ENCODE peak calls at places on chromosomes 12 and 14, in five cellular contexts. One of them, this sample, is unnamed.

GRCh38 chr12:121534495-121535148 is 46.2 kb downstream of the KDM2B start:
- DNase-seq in neuronal stem cell: no peak
- DNase-seq in IMR-90: no peak
- DNase-seq in mesenchymal stem cell: no peak
- DNase-seq in mesendoderm: no peak
- DNase-seq in this sample: peak

GRCh38 chr14:50229646-50230045 is 1.7 kb downstream of the SOS2 start:
- DNase-seq in neuronal stem cell: no peak
- DNase-seq in IMR-90: no peak
- DNase-seq in mesenchymal stem cell: no peak
- DNase-seq in mesendoderm: no peak
- DNase-seq in this sample: no peak

GRCh38 chr12:111154180-111154579 is 214.7 kb downstream of the PHETA1 start:
- DNase-seq in neuronal stem cell: no peak
- DNase-seq in IMR-90: no peak
- DNase-seq in mesenchymal stem cell: no peak
- DNase-seq in mesendoderm: peak
- DNase-seq in this sample: peak

GRCh38 chr12:48203192-48203591 is at the start of gene OR10AD1:
- DNase-seq in neuronal stem cell: no peak
- DNase-seq in IMR-90: no peak
- DNase-seq in mesenchymal stem cell: no peak
- DNase-seq in mesendoderm: no peak
- DNase-seq in this sample: no peak

GRCh38 chr14:72892103-72892878 is 1.6 kb downstream of the DPF3 start:
- DNase-seq in neuronal stem cell: no peak
- DNase-seq in IMR-90: peak
- DNase-seq in mesenchymal stem cell: peak
- DNase-seq in mesendoderm: peak
- DNase-seq in this sample: peak

GRCh38 chr14:71538949-71539659 is 393.1 kb upstream of the RGS6 start:
- DNase-seq in neuronal stem cell: no peak
- DNase-seq in IMR-90: peak
- DNase-seq in mesenchymal stem cell: no peak
- DNase-seq in mesendoderm: no peak
- DNase-seq in this sample: no peak

GRCh38 chr14:98177551-98177950 is 1094.4 kb downstream of the BCL11B start:
- DNase-seq in neuronal stem cell: no peak
- DNase-seq in IMR-90: no peak
- DNase-seq in mesenchymal stem cell: no peak
- DNase-seq in mesendoderm: no peak
- DNase-seq in this sample: no peak

GRCh38 chr14:93045965-93046695 is 69.6 kb downstream of the ITPK1 start:
- DNase-seq in neuronal stem cell: no peak
- DNase-seq in IMR-90: peak
- DNase-seq in mesenchymal stem cell: peak
- DNase-seq in mesendoderm: no peak
- DNase-seq in this sample: no peak

GRCh38 chr14:34593740-34594375 is 36.1 kb downstream of the SNX6 start:
- DNase-seq in neuronal stem cell: no peak
- DNase-seq in IMR-90: peak
- DNase-seq in mesenchymal stem cell: no peak
- DNase-seq in mesendoderm: no peak
- DNase-seq in this sample: no peak

GRCh38 chr14:102544034-102544744 is 34.6 kb upstream of the ANKRD9 start:
- DNase-seq in neuronal stem cell: no peak
- DNase-seq in IMR-90: no peak
- DNase-seq in mesenchymal stem cell: no peak
- DNase-seq in mesendoderm: peak
- DNase-seq in this sample: peak

GRCh38 chr14:22845821-22846625 is 9.6 kb downstream of the MMP14 start:
- DNase-seq in neuronal stem cell: no peak
- DNase-seq in IMR-90: no peak
- DNase-seq in mesenchymal stem cell: no peak
- DNase-seq in mesendoderm: no peak
- DNase-seq in this sample: no peak

GRCh38 chr14:22846811-22847307 is 10.5 kb downstream of the MMP14 start:
- DNase-seq in neuronal stem cell: no peak
- DNase-seq in IMR-90: no peak
- DNase-seq in mesenchymal stem cell: no peak
- DNase-seq in mesendoderm: no peak
- DNase-seq in this sample: no peak

GRCh38 chr14:22848391-22849164 is 12.2 kb downstream of the MMP14 start:
- DNase-seq in neuronal stem cell: no peak
- DNase-seq in IMR-90: peak
- DNase-seq in mesenchymal stem cell: peak
- DNase-seq in mesendoderm: peak
- DNase-seq in this sample: peak

GRCh38 chr14:22849212-22849819 is 12.9 kb downstream of the MMP14 start:
- DNase-seq in neuronal stem cell: no peak
- DNase-seq in IMR-90: no peak
- DNase-seq in mesenchymal stem cell: peak
- DNase-seq in mesendoderm: no peak
- DNase-seq in this sample: no peak

GRCh38 chr14:22847661-22848341 is 11.4 kb downstream of the MMP14 start:
- DNase-seq in neuronal stem cell: no peak
- DNase-seq in IMR-90: peak
- DNase-seq in mesenchymal stem cell: peak
- DNase-seq in mesendoderm: no peak
- DNase-seq in this sample: no peak
- H2BK15ac ChIP-seq in neuronal stem cell: peak
- H2BK15ac ChIP-seq in IMR-90: peak
- H2BK15ac ChIP-seq in mesenchymal stem cell: no peak
- H2BK15ac ChIP-seq in mesendoderm: no peak
- H2BK15ac ChIP-seq in this sample: no peak

DNA sequence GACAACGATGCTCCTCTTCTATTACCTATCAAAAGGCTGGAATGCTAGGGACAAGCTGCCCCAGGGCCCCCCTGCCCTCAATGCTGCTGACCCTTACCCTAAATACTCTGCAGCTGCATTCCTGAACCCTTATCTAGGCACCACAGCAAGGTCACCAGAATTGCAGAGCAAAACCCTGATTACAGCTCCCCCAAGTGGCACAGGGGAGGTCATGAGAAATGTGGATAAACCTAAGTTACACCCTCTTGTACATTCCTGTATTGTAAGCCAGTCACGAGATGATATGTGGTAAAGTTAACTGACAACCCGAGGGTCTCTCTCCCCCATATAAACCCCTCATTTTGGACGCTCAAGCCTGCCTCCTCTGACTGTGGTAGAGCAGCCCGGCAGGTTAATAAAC is 411.8 kb upstream of the STXBP6 start:
- DNase-seq in neuronal stem cell: no peak
- DNase-seq in IMR-90: no peak
- DNase-seq in mesenchymal stem cell: no peak
- DNase-seq in mesendoderm: peak
- DNase-seq in this sample: peak
- H2BK15ac ChIP-seq in neuronal stem cell: no peak
- H2BK15ac ChIP-seq in IMR-90: no peak
- H2BK15ac ChIP-seq in mesenchymal stem cell: no peak
- H2BK15ac ChIP-seq in mesendoderm: no peak
- H2BK15ac ChIP-seq in this sample: no peak

DNA sequence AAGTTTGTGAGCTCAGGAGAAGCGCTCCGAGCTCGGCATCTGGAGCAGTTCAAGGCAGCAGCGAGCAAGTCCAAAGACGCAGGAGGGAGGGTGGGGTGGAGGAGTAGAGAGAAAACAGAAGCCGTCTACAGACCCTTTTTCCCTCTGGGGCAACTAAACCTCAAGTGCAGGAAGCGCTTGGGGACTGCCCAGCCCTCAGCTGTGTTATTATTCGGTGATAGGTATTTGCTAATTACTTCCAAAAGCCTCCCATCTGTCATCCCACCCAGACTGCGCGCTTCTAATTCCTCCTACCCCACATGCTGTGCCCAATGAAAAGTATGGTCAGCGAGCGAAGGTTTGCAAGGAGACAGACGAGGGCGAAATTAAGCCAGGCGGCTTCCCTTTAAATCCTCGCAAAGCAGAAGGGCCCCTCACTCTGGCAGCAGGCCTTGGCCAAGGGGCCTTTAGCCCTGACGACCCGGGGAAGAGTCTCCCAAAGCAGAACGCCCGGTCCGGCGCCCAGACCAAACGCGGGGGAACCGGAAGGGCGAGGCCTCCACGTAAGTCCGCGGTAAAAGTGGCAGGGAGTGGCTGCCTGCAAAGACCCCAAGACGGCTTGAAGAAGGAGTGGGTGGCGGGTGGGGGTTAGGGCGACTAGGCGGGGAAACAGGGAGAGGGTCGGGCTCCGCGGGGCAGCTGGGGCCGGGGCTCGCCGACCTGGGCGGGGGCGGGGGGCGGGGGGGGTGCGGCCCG is 502 bp upstream of the CD9 start:
- DNase-seq in neuronal stem cell: no peak
- DNase-seq in IMR-90: no peak
- DNase-seq in mesenchymal stem cell: peak
- DNase-seq in mesendoderm: peak
- DNase-seq in this sample: peak
- H2BK15ac ChIP-seq in neuronal stem cell: peak
- H2BK15ac ChIP-seq in IMR-90: peak
- H2BK15ac ChIP-seq in mesenchymal stem cell: peak
- H2BK15ac ChIP-seq in mesendoderm: no peak
- H2BK15ac ChIP-seq in this sample: no peak

GRCh38 chr12:53097207-53097563 is 282 bp upstream of the IGFBP6 start:
- DNase-seq in neuronal stem cell: no peak
- DNase-seq in IMR-90: peak
- DNase-seq in mesenchymal stem cell: peak
- DNase-seq in mesendoderm: peak
- DNase-seq in this sample: peak

GRCh38 chr12:53098982-53099651 is 1.6 kb downstream of the IGFBP6 start:
- DNase-seq in neuronal stem cell: peak
- DNase-seq in IMR-90: peak
- DNase-seq in mesenchymal stem cell: peak
- DNase-seq in mesendoderm: peak
- DNase-seq in this sample: peak

GRCh38 chr12:53098354-53098981 is 1.0 kb downstream of the IGFBP6 start:
- DNase-seq in neuronal stem cell: no peak
- DNase-seq in IMR-90: peak
- DNase-seq in mesenchymal stem cell: peak
- DNase-seq in mesendoderm: peak
- DNase-seq in this sample: peak

GRCh38 chr12:53096761-53097160 is 706 bp upstream of the IGFBP6 start:
- DNase-seq in neuronal stem cell: no peak
- DNase-seq in IMR-90: no peak
- DNase-seq in mesenchymal stem cell: peak
- DNase-seq in mesendoderm: no peak
- DNase-seq in this sample: no peak

GRCh38 chr12:53097564-53098353 is at the start of gene IGFBP6:
- DNase-seq in neuronal stem cell: peak
- DNase-seq in IMR-90: peak
- DNase-seq in mesenchymal stem cell: peak
- DNase-seq in mesendoderm: peak
- DNase-seq in this sample: peak
- H2BK15ac ChIP-seq in neuronal stem cell: peak
- H2BK15ac ChIP-seq in IMR-90: peak
- H2BK15ac ChIP-seq in mesenchymal stem cell: peak
- H2BK15ac ChIP-seq in mesendoderm: no peak
- H2BK15ac ChIP-seq in this sample: no peak

GRCh38 chr14:99248761-99249171 is 23.2 kb downstream of the BCL11B start:
- DNase-seq in neuronal stem cell: no peak
- DNase-seq in IMR-90: no peak
- DNase-seq in mesenchymal stem cell: no peak
- DNase-seq in mesendoderm: no peak
- DNase-seq in this sample: no peak
- H2BK15ac ChIP-seq in neuronal stem cell: no peak
- H2BK15ac ChIP-seq in IMR-90: no peak
- H2BK15ac ChIP-seq in mesenchymal stem cell: no peak
- H2BK15ac ChIP-seq in mesendoderm: no peak
- H2BK15ac ChIP-seq in this sample: no peak

DNA sequence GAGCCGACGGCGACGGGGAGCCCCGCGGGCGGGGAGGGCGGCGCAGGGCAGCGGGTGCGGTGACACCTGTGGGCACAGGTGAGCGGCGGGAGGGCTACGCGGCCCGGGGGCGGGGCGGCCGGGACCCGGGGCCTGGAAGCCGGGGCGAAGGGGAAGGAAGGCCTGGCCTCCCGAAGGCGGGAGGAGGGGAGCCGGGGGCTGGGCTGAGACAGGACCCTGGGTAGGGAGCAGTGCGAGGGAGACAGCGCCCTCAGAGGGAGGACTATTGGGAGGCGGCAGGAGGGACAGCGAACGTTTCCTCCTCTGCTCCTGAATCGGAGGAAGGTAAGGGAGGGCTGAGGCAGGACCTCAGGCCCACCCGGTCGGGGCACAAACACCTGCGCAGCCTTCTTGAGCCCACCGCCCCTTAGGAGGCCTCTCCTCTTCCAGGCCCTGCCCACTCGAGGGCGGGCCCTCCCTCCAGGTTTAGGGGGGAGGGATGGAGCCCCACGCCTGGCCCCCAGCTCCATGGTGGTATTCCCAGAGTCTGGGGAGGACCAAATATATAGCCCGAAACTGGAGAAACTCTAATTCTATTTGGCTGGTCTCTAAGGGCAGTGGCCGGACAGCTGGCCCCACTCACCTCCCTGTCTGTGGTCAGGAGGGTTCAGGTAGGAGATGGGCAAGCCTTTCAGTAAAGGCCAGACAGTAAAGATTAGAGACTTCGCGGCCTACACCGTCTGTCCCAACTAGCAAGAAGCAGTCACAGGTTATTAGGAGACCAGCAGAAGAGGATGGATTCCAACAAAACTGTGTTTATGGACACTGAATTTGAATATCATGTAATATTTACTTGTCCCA is 509 bp downstream of the PLEKHG6 start:
- DNase-seq in neuronal stem cell: no peak
- DNase-seq in IMR-90: no peak
- DNase-seq in mesenchymal stem cell: no peak
- DNase-seq in mesendoderm: peak
- DNase-seq in this sample: peak
- H2BK15ac ChIP-seq in neuronal stem cell: peak
- H2BK15ac ChIP-seq in IMR-90: no peak
- H2BK15ac ChIP-seq in mesenchymal stem cell: peak
- H2BK15ac ChIP-seq in mesendoderm: no peak
- H2BK15ac ChIP-seq in this sample: no peak

GRCh38 chr12:131610891-131611290 is 100.0 kb upstream of the SFSWAP start:
- DNase-seq in neuronal stem cell: no peak
- DNase-seq in IMR-90: no peak
- DNase-seq in mesenchymal stem cell: no peak
- DNase-seq in mesendoderm: no peak
- DNase-seq in this sample: no peak
- H2BK15ac ChIP-seq in neuronal stem cell: peak
- H2BK15ac ChIP-seq in IMR-90: no peak
- H2BK15ac ChIP-seq in mesenchymal stem cell: no peak
- H2BK15ac ChIP-seq in mesendoderm: no peak
- H2BK15ac ChIP-seq in this sample: no peak

DNA sequence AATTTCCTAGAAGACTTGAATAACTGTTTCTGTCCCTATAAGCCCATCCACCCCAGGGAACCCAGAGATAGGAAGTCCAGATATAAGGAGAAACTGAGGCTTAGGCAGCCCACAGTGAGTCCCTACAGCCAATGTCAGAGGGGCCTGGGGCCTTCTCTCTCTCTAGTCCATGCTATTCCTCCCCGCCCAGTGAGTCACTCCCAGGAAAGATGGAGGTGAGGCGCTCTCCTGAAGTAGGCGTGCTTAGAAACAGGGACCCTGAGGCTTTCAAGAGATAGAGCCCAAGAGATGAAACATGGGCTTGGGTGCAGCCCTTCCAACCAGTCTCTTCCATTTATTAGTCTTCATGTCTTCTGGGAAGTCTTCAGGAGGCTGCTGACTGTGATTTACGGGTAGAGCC is 2.3 kb upstream of the SMUG1 start:
- DNase-seq in neuronal stem cell: no peak
- DNase-seq in IMR-90: no peak
- DNase-seq in mesenchymal stem cell: no peak
- DNase-seq in mesendoderm: no peak
- DNase-seq in this sample: no peak
- H2BK15ac ChIP-seq in neuronal stem cell: no peak
- H2BK15ac ChIP-seq in IMR-90: no peak
- H2BK15ac ChIP-seq in mesenchymal stem cell: peak
- H2BK15ac ChIP-seq in mesendoderm: no peak
- H2BK15ac ChIP-seq in this sample: no peak

This sample was measured in H9.